ENCODE peak calls at places on chromosomes 13 and 19, in nine cellular contexts. One of them, this sample, is unnamed.

GRCh38 chr13:43537124-43537523 is 249.6 kb downstream of the ENOX1 start:
- DNase-seq in gastrocnemius medialis: no peak
- DNase-seq in body of pancreas: no peak
- DNase-seq in pancreas: no peak
- DNase-seq in heart left ventricle: peak; percentile 30
- DNase-seq in GM23248: peak; percentile 47
- DNase-seq in tibial artery: no peak
- DNase-seq in suprapubic skin: no peak
- DNase-seq in hepatocyte: no peak
- DNase-seq in this sample: no peak

GRCh38 chr13:79379274-79379673 is 26.8 kb downstream of the RBM26 start:
- DNase-seq in tibial artery: no peak
- DNase-seq in suprapubic skin: no peak
- DNase-seq in GM23248: no peak
- DNase-seq in body of pancreas: no peak
- DNase-seq in gastrocnemius medialis: no peak
- DNase-seq in pancreas: no peak
- DNase-seq in heart left ventricle: no peak
- DNase-seq in hepatocyte: no peak
- DNase-seq in this sample: no peak

GRCh38 chr13:53206455-53206854 is 177.8 kb downstream of the OLFM4 start:
- DNase-seq in gastrocnemius medialis: no peak
- DNase-seq in heart left ventricle: no peak
- DNase-seq in body of pancreas: no peak
- DNase-seq in pancreas: no peak
- DNase-seq in GM23248: peak; percentile 24
- DNase-seq in suprapubic skin: no peak
- DNase-seq in hepatocyte: no peak
- DNase-seq in tibial artery: no peak
- DNase-seq in this sample: no peak

GRCh38 chr13:42270857-42271215 is 1.1 kb upstream of the AKAP11 start:
- DNase-seq in heart left ventricle: no peak
- DNase-seq in tibial artery: no peak
- DNase-seq in gastrocnemius medialis: no peak
- DNase-seq in suprapubic skin: no peak
- DNase-seq in body of pancreas: no peak
- DNase-seq in GM23248: no peak
- DNase-seq in pancreas: no peak
- DNase-seq in hepatocyte: no peak
- DNase-seq in this sample: no peak

GRCh38 chr19:41702208-41702651 is 6.2 kb upstream of the CEACAM5 start:
- DNase-seq in heart left ventricle: no peak
- DNase-seq in body of pancreas: no peak
- DNase-seq in hepatocyte: no peak
- DNase-seq in GM23248: peak; percentile 47
- DNase-seq in tibial artery: no peak
- DNase-seq in gastrocnemius medialis: no peak
- DNase-seq in suprapubic skin: no peak
- DNase-seq in pancreas: no peak
- DNase-seq in this sample: no peak

GRCh38 chr19:372306-372890 is 27.8 kb upstream of the MIER2 start:
- DNase-seq in gastrocnemius medialis: no peak
- DNase-seq in hepatocyte: peak; percentile 57
- DNase-seq in body of pancreas: peak; percentile 19
- DNase-seq in suprapubic skin: no peak
- DNase-seq in GM23248: peak; percentile 63
- DNase-seq in heart left ventricle: peak; percentile 81
- DNase-seq in tibial artery: no peak
- DNase-seq in pancreas: no peak
- DNase-seq in this sample: peak; percentile 80

GRCh38 chr13:111970501-111971155 is 96.3 kb upstream of the SOX1 start:
- DNase-seq in suprapubic skin: no peak
- DNase-seq in tibial artery: no peak
- DNase-seq in body of pancreas: no peak
- DNase-seq in gastrocnemius medialis: no peak
- DNase-seq in pancreas: no peak
- DNase-seq in hepatocyte: no peak
- DNase-seq in GM23248: no peak
- DNase-seq in heart left ventricle: no peak
- DNase-seq in this sample: no peak

GRCh38 chr13:112779856-112780604 is 90.2 kb downstream of the ATP11A start:
- DNase-seq in heart left ventricle: no peak
- DNase-seq in gastrocnemius medialis: no peak
- DNase-seq in suprapubic skin: no peak
- DNase-seq in tibial artery: peak; percentile 45
- DNase-seq in pancreas: no peak
- DNase-seq in GM23248: peak; percentile 42
- DNase-seq in body of pancreas: no peak
- DNase-seq in hepatocyte: no peak
- DNase-seq in this sample: no peak

GRCh38 chr19:52778811-52779210 is 7.8 kb downstream of the ZNF600 start:
- DNase-seq in body of pancreas: no peak
- DNase-seq in tibial artery: no peak
- DNase-seq in pancreas: no peak
- DNase-seq in gastrocnemius medialis: no peak
- DNase-seq in hepatocyte: no peak
- DNase-seq in suprapubic skin: no peak
- DNase-seq in heart left ventricle: no peak
- DNase-seq in GM23248: peak; percentile 8
- DNase-seq in this sample: no peak

GRCh38 chr19:29566496-29567054 is 39.5 kb upstream of the POP4 start:
- DNase-seq in gastrocnemius medialis: no peak
- DNase-seq in body of pancreas: no peak
- DNase-seq in hepatocyte: no peak
- DNase-seq in tibial artery: peak; percentile 40
- DNase-seq in pancreas: no peak
- DNase-seq in GM23248: no peak
- DNase-seq in heart left ventricle: no peak
- DNase-seq in suprapubic skin: peak; percentile 23
- DNase-seq in this sample: no peak

GRCh38 chr13:41546372-41547252 is 89.3 kb downstream of the RGCC start:
- DNase-seq in GM23248: peak; percentile 93
- DNase-seq in hepatocyte: no peak
- DNase-seq in tibial artery: no peak
- DNase-seq in suprapubic skin: no peak
- DNase-seq in pancreas: no peak
- DNase-seq in gastrocnemius medialis: no peak
- DNase-seq in body of pancreas: no peak
- DNase-seq in heart left ventricle: no peak
- DNase-seq in this sample: no peak

GRCh38 chr13:24986826-24987225 is 109.1 kb upstream of the PABPC3 start:
- DNase-seq in tibial artery: no peak
- DNase-seq in gastrocnemius medialis: no peak
- DNase-seq in GM23248: no peak
- DNase-seq in heart left ventricle: no peak
- DNase-seq in hepatocyte: no peak
- DNase-seq in suprapubic skin: no peak
- DNase-seq in pancreas: no peak
- DNase-seq in body of pancreas: no peak
- DNase-seq in this sample: no peak

GRCh38 chr19:16259385-16260159 is 61.9 kb downstream of the AP1M1 start:
- DNase-seq in gastrocnemius medialis: no peak
- DNase-seq in tibial artery: no peak
- DNase-seq in suprapubic skin: no peak
- DNase-seq in GM23248: no peak
- DNase-seq in heart left ventricle: no peak
- DNase-seq in hepatocyte: no peak
- DNase-seq in body of pancreas: no peak
- DNase-seq in pancreas: no peak
- DNase-seq in this sample: no peak

GRCh38 chr19:39407644-39408391 is 1.2 kb downstream of the ZFP36 start:
- DNase-seq in gastrocnemius medialis: peak; percentile 67
- DNase-seq in suprapubic skin: peak; percentile 88
- DNase-seq in heart left ventricle: peak; percentile 59
- DNase-seq in hepatocyte: peak; percentile 58
- DNase-seq in pancreas: peak; percentile 56
- DNase-seq in GM23248: peak; percentile 64
- DNase-seq in tibial artery: no peak
- DNase-seq in body of pancreas: peak; percentile 72
- DNase-seq in this sample: no peak

GRCh38 chr19:15123900-15124299 is 16.7 kb downstream of the SYDE1 start:
- DNase-seq in body of pancreas: peak; percentile 78
- DNase-seq in heart left ventricle: peak; percentile 93
- DNase-seq in gastrocnemius medialis: peak; percentile 63
- DNase-seq in GM23248: peak; percentile 40
- DNase-seq in tibial artery: peak; percentile 93
- DNase-seq in pancreas: peak; percentile 77
- DNase-seq in suprapubic skin: no peak
- DNase-seq in hepatocyte: no peak
- DNase-seq in this sample: peak; percentile 70

GRCh38 chr13:58583961-58584360 is 952.4 kb downstream of the PCDH17 start:
- DNase-seq in GM23248: no peak
- DNase-seq in body of pancreas: no peak
- DNase-seq in pancreas: no peak
- DNase-seq in gastrocnemius medialis: no peak
- DNase-seq in suprapubic skin: no peak
- DNase-seq in tibial artery: no peak
- DNase-seq in heart left ventricle: no peak
- DNase-seq in hepatocyte: no peak
- DNase-seq in this sample: no peak

GRCh38 chr19:53961523-53962345 is 1.0 kb upstream of the CACNG8 start:
- DNase-seq in gastrocnemius medialis: no peak
- DNase-seq in hepatocyte: no peak
- DNase-seq in pancreas: no peak
- DNase-seq in body of pancreas: no peak
- DNase-seq in suprapubic skin: no peak
- DNase-seq in heart left ventricle: no peak
- DNase-seq in tibial artery: no peak
- DNase-seq in GM23248: no peak
- DNase-seq in this sample: no peak

GRCh38 chr13:45119469-45119989 is 781 bp upstream of the GTF2F2 start:
- DNase-seq in heart left ventricle: no peak
- DNase-seq in gastrocnemius medialis: no peak
- DNase-seq in pancreas: no peak
- DNase-seq in GM23248: peak; percentile 54
- DNase-seq in hepatocyte: peak; percentile 25
- DNase-seq in tibial artery: no peak
- DNase-seq in body of pancreas: no peak
- DNase-seq in suprapubic skin: no peak
- DNase-seq in this sample: no peak

GRCh38 chr19:19215792-19216191 is 4.0 kb downstream of the NCAN start:
- DNase-seq in pancreas: no peak
- DNase-seq in GM23248: no peak
- DNase-seq in body of pancreas: no peak
- DNase-seq in hepatocyte: no peak
- DNase-seq in suprapubic skin: no peak
- DNase-seq in tibial artery: no peak
- DNase-seq in gastrocnemius medialis: no peak
- DNase-seq in heart left ventricle: no peak
- DNase-seq in this sample: no peak

GRCh38 chr19:49067554-49067953 is 2.9 kb upstream of the NTF4 start:
- DNase-seq in heart left ventricle: no peak
- DNase-seq in pancreas: no peak
- DNase-seq in gastrocnemius medialis: peak; percentile 47
- DNase-seq in GM23248: no peak
- DNase-seq in body of pancreas: no peak
- DNase-seq in suprapubic skin: no peak
- DNase-seq in hepatocyte: no peak
- DNase-seq in tibial artery: no peak
- DNase-seq in this sample: no peak

GRCh38 chr19:29662604-29663404 is 2.5 kb upstream of the PLEKHF1 start:
- DNase-seq in gastrocnemius medialis: peak; percentile 71
- DNase-seq in tibial artery: peak; percentile 93
- DNase-seq in heart left ventricle: peak; percentile 85
- DNase-seq in body of pancreas: peak; percentile 81
- DNase-seq in hepatocyte: peak; percentile 76
- DNase-seq in suprapubic skin: no peak
- DNase-seq in pancreas: peak; percentile 76
- DNase-seq in GM23248: peak; percentile 99
- DNase-seq in this sample: no peak

GRCh38 chr19:13411899-13412298 is 94.4 kb downstream of the CACNA1A start:
- DNase-seq in GM23248: no peak
- DNase-seq in pancreas: no peak
- DNase-seq in tibial artery: no peak
- DNase-seq in hepatocyte: no peak
- DNase-seq in suprapubic skin: no peak
- DNase-seq in heart left ventricle: no peak
- DNase-seq in gastrocnemius medialis: no peak
- DNase-seq in body of pancreas: no peak
- DNase-seq in this sample: no peak

GRCh38 chr19:16289594-16289993 is 35.0 kb upstream of the KLF2 start:
- DNase-seq in GM23248: no peak
- DNase-seq in pancreas: no peak
- DNase-seq in suprapubic skin: no peak
- DNase-seq in tibial artery: no peak
- DNase-seq in hepatocyte: no peak
- DNase-seq in body of pancreas: no peak
- DNase-seq in gastrocnemius medialis: no peak
- DNase-seq in heart left ventricle: no peak
- DNase-seq in this sample: no peak

GRCh38 chr19:47582320-47582909 is 9.5 kb upstream of the ZNF541 start:
- DNase-seq in hepatocyte: no peak
- DNase-seq in body of pancreas: no peak
- DNase-seq in suprapubic skin: no peak
- DNase-seq in tibial artery: no peak
- DNase-seq in heart left ventricle: no peak
- DNase-seq in pancreas: no peak
- DNase-seq in GM23248: no peak
- DNase-seq in gastrocnemius medialis: no peak
- DNase-seq in this sample: no peak
- H3K27ac ChIP-seq in hepatocyte: no peak overlapping the region
- H3K27ac ChIP-seq in body of pancreas: no peak overlapping the region
- H3K27ac ChIP-seq in suprapubic skin: peak overlapping the region; percentile 64
- H3K27ac ChIP-seq in tibial artery: no peak overlapping the region
- H3K27ac ChIP-seq in heart left ventricle: no peak overlapping the region
- H3K27ac ChIP-seq in pancreas: no peak overlapping the region
- H3K27ac ChIP-seq in GM23248: no peak overlapping the region
- H3K27ac ChIP-seq in gastrocnemius medialis: no peak overlapping the region
- H3K27ac ChIP-seq in this sample: no peak overlapping the region

GRCh38 chr19:36685835-36686234 is 1.6 kb upstream of the ZNF567 start:
- DNase-seq in pancreas: no peak
- DNase-seq in suprapubic skin: no peak
- DNase-seq in GM23248: no peak
- DNase-seq in hepatocyte: no peak
- DNase-seq in body of pancreas: no peak
- DNase-seq in tibial artery: no peak
- DNase-seq in heart left ventricle: no peak
- DNase-seq in gastrocnemius medialis: no peak
- DNase-seq in this sample: no peak
- H3K4me3 ChIP-seq in pancreas: no peak overlapping the region
- H3K4me3 ChIP-seq in suprapubic skin: no peak overlapping the region
- H3K4me3 ChIP-seq in GM23248: peak overlapping the region; percentile 99
- H3K4me3 ChIP-seq in hepatocyte: no peak overlapping the region
- H3K4me3 ChIP-seq in body of pancreas: no peak overlapping the region
- H3K4me3 ChIP-seq in tibial artery: no peak overlapping the region
- H3K4me3 ChIP-seq in heart left ventricle: no peak overlapping the region
- H3K4me3 ChIP-seq in gastrocnemius medialis: no peak overlapping the region
- H3K4me3 ChIP-seq in this sample: no peak overlapping the region

GRCh38 chr19:6103217-6103644 is 7.1 kb downstream of the RFX2 start:
- DNase-seq in gastrocnemius medialis: peak; percentile 48
- DNase-seq in suprapubic skin: no peak
- DNase-seq in heart left ventricle: peak; percentile 89
- DNase-seq in tibial artery: peak; percentile 96
- DNase-seq in GM23248: peak; percentile 96
- DNase-seq in body of pancreas: peak; percentile 84
- DNase-seq in hepatocyte: no peak
- DNase-seq in pancreas: peak; percentile 82
- DNase-seq in this sample: peak; percentile 84
- H3K27ac ChIP-seq in gastrocnemius medialis: no peak overlapping the region
- H3K27ac ChIP-seq in suprapubic skin: peak overlapping the region; percentile 86
- H3K27ac ChIP-seq in heart left ventricle: peak overlapping the region; percentile 56
- H3K27ac ChIP-seq in tibial artery: peak overlapping the region; percentile 98
- H3K27ac ChIP-seq in GM23248: peak overlapping the region; percentile 93
- H3K27ac ChIP-seq in body of pancreas: peak overlapping the region; percentile 53
- H3K27ac ChIP-seq in hepatocyte: no peak overlapping the region
- H3K27ac ChIP-seq in pancreas: no peak overlapping the region
- H3K27ac ChIP-seq in this sample: no peak overlapping the region

GRCh38 chr13:100517135-100517534 is 71.5 kb downstream of the GGACT start:
- DNase-seq in suprapubic skin: no peak
- DNase-seq in hepatocyte: peak; percentile 66
- DNase-seq in pancreas: peak; percentile 65
- DNase-seq in GM23248: no peak
- DNase-seq in heart left ventricle: no peak
- DNase-seq in body of pancreas: peak; percentile 82
- DNase-seq in tibial artery: no peak
- DNase-seq in gastrocnemius medialis: no peak
- DNase-seq in this sample: no peak
- H3K4me3 ChIP-seq in suprapubic skin: no peak overlapping the region
- H3K4me3 ChIP-seq in hepatocyte: no peak overlapping the region
- H3K4me3 ChIP-seq in pancreas: no peak overlapping the region
- H3K4me3 ChIP-seq in GM23248: no peak overlapping the region
- H3K4me3 ChIP-seq in heart left ventricle: no peak overlapping the region
- H3K4me3 ChIP-seq in body of pancreas: no peak overlapping the region
- H3K4me3 ChIP-seq in tibial artery: no peak overlapping the region
- H3K4me3 ChIP-seq in gastrocnemius medialis: no peak overlapping the region
- H3K4me3 ChIP-seq in this sample: no peak overlapping the region